ENCODE peak calls at places on chromosomes 13 and 19, in four cellular contexts. U is dorsolateral prefrontal cortex, N is fibroblast of pulmonary artery, R is foreskin fibroblast. L is an unnamed sample.

GRCh38 chr13:48214519-48215121 is 18.4 kb upstream of the ITM2B start:
- DNase-seq in N (no peak), R (no peak), U (no peak), L (no peak)

GRCh38 chr19:45403781-45404556 is 900 bp downstream of the PPP1R13L start:
- DNase-seq in R (peak), U (no peak), N (peak), L (no peak)

GRCh38 chr19:1767464-1767933 is 14.2 kb downstream of the ONECUT3 start:
- DNase-seq in U (peak), R (peak), N (no peak), L (no peak)

GRCh38 chr13:77810430-77810829 is 108.2 kb downstream of the EDNRB start:
- DNase-seq in R (peak), U (no peak), N (peak), L (peak)

GRCh38 chr13:22505489-22505888 is 675.3 kb upstream of the SGCG start:
- DNase-seq in R (no peak), N (peak), U (no peak), L (peak)

GRCh38 chr13:21458457-21458815 is 667 bp downstream of the ZDHHC20 start:
- DNase-seq in U (peak), N (no peak), R (peak), L (no peak)

GRCh38 chr13:31468114-31468902 is 268.5 kb downstream of the B3GLCT start:
- DNase-seq in N (no peak), R (no peak), U (no peak), L (no peak)

GRCh38 chr19:38452430-38453366 is 19.2 kb downstream of the RYR1 start:
- DNase-seq in N (no peak), R (no peak), U (no peak), L (no peak)

GRCh38 chr19:40139533-40140287 is 49.0 kb upstream of the ZNF780A start:
- DNase-seq in U (peak), N (peak), R (peak), L (peak)

GRCh38 chr13:106573279-106573831 is 5.4 kb upstream of the ARGLU1 start:
- DNase-seq in U (no peak), N (peak), R (peak), L (peak)
- H3K4me3 ChIP-seq in U (no peak), N (no peak), R (peak), L (no peak)

GRCh38 chr19:13053238-13053637 is 49.4 kb downstream of the LYL1 start:
- DNase-seq in N (peak), R (peak), U (no peak), L (no peak)
- H3K4me3 ChIP-seq in N (no peak), R (peak), U (no peak), L (no peak)

DNA sequence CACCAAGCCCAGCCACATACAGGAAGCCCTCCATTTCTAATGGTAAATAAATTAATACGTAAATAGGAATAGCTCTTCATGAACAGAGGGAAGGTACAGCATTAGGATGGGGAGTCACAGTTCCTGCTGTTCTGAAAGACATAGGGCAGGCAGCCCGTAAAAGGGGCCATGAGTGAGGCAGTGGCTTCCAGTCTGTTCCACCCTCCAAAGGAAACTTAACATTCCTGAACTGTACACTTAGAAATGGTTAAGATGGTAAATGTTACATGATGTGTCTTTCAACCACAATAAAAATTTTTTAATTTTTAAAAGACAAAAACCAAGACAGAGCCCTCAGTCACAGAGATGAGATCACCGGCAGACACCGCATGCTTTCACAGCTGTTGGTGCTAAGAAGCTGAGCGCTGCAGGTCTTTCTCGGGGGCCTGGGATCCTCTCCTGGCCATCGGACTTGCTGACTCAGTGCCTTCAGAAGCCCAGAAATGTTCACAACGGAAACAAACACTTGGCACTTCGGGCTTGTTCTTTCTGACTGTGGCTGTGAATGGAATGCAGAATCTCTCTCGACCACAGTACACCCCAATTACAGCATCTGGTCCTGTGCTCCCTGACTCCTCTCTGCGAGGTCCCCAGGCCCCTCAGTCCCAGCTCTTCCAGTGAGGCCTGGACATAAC is 36.4 kb downstream of the EPS15L1 start:
- DNase-seq in R (peak), U (no peak), N (peak), L (peak)
- H3K4me3 ChIP-seq in R (no peak), U (no peak), N (no peak), L (no peak)

DNA sequence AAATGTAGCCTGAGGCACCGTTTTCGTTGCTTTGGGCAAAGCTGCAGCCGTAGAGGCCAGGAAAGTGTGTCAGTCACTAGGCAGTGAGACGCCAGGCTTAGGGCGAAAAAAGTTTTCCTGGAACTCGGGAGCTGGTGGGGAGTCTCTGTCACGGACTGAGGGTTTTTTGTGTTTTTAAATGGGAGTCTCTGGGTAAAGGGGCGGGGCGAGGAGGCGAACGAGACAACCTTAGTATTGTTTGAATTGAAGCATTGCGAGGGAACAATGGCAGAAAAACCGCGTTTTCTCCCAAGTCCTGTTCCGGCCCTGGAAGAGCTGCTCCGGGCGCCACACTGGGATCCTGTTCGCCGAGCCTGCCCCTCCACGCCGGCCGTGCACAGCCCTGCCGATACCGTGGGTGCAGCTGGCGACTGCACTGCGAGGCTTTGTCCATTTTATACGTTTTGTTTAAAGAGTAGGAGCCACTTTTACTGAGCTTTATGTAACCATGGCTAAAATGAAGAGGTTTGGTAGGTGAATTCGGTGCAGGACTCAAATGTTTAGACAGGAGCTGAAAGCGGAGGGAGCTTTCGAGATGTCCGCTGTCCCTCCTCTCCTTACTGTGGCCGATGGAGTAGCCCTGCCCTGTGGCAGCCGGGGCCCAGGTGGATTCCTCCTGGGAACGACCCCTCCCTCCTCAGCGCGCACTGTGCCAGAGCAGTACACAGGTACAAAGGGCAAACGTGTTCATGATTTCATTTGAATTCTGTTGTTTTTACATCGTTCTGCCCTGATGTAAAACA is 1.5 kb downstream of the COL4A2 start:
- DNase-seq in N (peak), U (no peak), R (peak), L (no peak)
- H3K4me3 ChIP-seq in N (peak), U (peak), R (peak), L (peak)

GRCh38 chr13:111974065-111974640 is 92.8 kb upstream of the SOX1 start:
- DNase-seq in N (no peak), U (no peak), R (no peak), L (no peak)
- H3K4me3 ChIP-seq in N (no peak), U (peak), R (no peak), L (no peak)

DNA sequence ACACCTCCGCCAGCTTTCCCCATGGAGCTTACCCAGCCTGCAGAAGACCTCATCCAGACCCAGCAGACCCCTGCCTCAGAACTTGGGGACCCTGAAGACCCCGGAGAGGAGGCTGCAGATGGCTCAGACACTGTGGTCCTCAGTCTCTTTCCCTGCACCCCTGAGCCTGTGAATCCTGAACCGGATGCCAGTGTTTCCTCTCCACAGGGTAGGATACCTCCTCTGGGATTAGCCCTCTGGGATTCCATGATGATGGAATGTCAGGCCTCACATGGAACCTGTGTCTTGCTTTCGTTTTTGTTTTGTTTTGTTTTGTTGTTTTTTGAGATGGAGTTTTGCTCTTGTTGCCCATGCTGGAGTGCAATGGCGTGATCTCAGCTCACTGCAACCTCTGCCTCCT is 1.9 kb downstream of the RFXANK start:
- DNase-seq in U (no peak), R (no peak), N (no peak), L (no peak)
- H3K4me3 ChIP-seq in U (peak), R (peak), N (peak), L (no peak)

GRCh38 chr19:36152886-36153525 is 759 bp upstream of the COX7A1 start:
- DNase-seq in R (no peak), U (no peak), N (no peak), L (no peak)
- H3K4me3 ChIP-seq in R (peak), U (peak), N (peak), L (no peak)

L was measured in skeletal muscle cell.